ENCODE peak calls at places on chromosome 21, in five cellular contexts. Z is tibial nerve, A is aorta, G is endodermal cell, Y is heart right ventricle. X is an unnamed sample.

GRCh38 chr21:32349333-32349944 is 43.4 kb downstream of the URB1 start:
- DNase-seq in Z (no peak), A (no peak), G (no peak), Y (no peak), X (no peak)

GRCh38 chr21:42232176-42232825 is 13.4 kb downstream of the ABCG1 start:
- DNase-seq in Z (no peak), A (no peak), G (no peak), Y (no peak), X (peak; percentile 22)

GRCh38 chr21:41865002-41865777 is 14.0 kb downstream of the PRDM15 start:
- DNase-seq in Z (no peak), A (no peak), G (peak; percentile 28), Y (no peak), X (no peak)

GRCh38 chr21:31875424-31876097 is 2.7 kb downstream of the HUNK start:
- DNase-seq in Z (no peak), A (no peak), G (no peak), Y (no peak), X (peak; percentile 22)

GRCh38 chr21:42321231-42321630 is 6.0 kb upstream of the TFF3 start:
- DNase-seq in Z (no peak), A (no peak), G (peak; percentile 32), Y (no peak), X (no peak)

GRCh38 chr21:34737115-34737514 is 68.3 kb downstream of the CLIC6 start:
- DNase-seq in Z (no peak), A (no peak), G (no peak), Y (no peak), X (no peak)

GRCh38 chr21:34599534-34600101 is 15.3 kb downstream of the RCAN1 start:
- DNase-seq in Z (no peak), A (no peak), G (no peak), Y (no peak), X (peak; percentile 81)

GRCh38 chr21:38505654-38506523 is 7.6 kb upstream of the ERG start:
- DNase-seq in Z (no peak), A (no peak), G (peak; percentile 68), Y (peak; percentile 64), X (peak; percentile 71)

DNA sequence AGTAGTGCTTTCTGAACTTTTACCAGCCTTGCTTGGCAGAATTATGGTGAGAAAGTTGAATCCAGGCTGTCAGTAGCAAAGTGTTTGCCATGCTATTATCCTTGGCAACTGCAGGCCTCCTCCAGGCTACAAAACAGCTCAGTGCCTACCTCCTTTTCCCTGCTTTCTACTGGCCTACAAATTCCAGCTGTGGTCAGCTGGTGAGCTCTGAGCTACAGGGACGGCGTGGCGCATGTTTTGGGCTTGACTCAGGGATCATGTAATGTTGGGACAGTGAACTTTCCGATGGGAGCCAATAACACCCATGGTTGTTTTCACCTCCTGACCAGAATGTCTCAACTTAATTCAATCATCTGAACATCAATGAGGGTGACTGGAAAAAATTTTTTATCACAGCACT is 456.2 kb upstream of the ADAMTS5 start:
- DNase-seq in Z (peak; percentile 52), A (peak; percentile 84), G (no peak), Y (peak; percentile 51), X (no peak)
- H3K27ac ChIP-seq in Z (peak overlapping the region; percentile 50), A (no peak overlapping the region), G (no peak overlapping the region), Y (peak overlapping the region; percentile 3), X (no peak overlapping the region)

GRCh38 chr21:23009360-23009759 is 2011.2 kb downstream of the NCAM2 start:
- DNase-seq in Z (no peak), A (no peak), G (no peak), Y (no peak), X (no peak)
- H3K9me3 ChIP-seq in Z (no peaks in the 10 kb centered on the region), A (no peaks in the 10 kb centered on the region), G (peaks cover 5% of the 10 kb centered on the region), Y (no peaks in the 10 kb centered on the region), X (no peaks in the 10 kb centered on the region)

GRCh38 chr21:37372127-37372731 is 5.7 kb downstream of the DYRK1A start:
- DNase-seq in Z (no peak), A (no peak), G (no peak), Y (no peak), X (no peak)
- H3K27ac ChIP-seq in Z (no peak overlapping the region), A (no peak overlapping the region), G (no peak overlapping the region), Y (no peak overlapping the region), X (no peak overlapping the region)

DNA sequence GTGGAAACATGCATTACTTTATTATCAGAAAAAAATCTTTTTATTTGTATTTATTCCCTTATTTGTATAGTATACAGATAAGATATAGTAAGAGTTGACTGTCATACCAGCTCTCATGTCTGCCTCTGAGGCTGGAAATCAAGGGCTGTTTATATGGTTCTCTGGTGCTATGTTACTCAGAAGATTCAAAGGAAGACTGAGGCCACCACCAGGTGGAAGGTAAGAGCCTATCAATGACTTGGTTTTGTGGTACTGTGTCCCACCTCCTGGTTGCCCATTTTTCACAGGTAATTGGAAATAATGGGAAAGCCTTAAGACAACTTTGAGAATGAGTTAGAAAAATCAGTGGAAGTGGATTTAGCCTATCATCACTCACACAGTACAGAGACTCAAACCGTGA is 342.1 kb downstream of the DSCAM start:
- DNase-seq in Z (no peak), A (no peak), G (no peak), Y (no peak), X (no peak)
- H3K9me3 ChIP-seq in Z (no peaks in the 10 kb centered on the region), A (no peaks in the 10 kb centered on the region), G (no peaks in the 10 kb centered on the region), Y (no peaks in the 10 kb centered on the region), X (no peaks in the 10 kb centered on the region)